ENCODE peak calls at places on chromosomes 1 and 21, in nine cellular contexts. One of them, this sample, is unnamed.

GRCh38 chr1:218785928-218786327 is 387.8 kb upstream of the LYPLAL1 start:
- DNase-seq in NCI-H1417: no peak
- DNase-seq in lower leg skin: peak; percentile 27
- DNase-seq in NCI-H1105 treated with DMSO at 0.1 percent for 48 hours: no peak
- DNase-seq in T-helper 22 cell: no peak
- DNase-seq in substantia nigra: no peak
- DNase-seq in NCI-H69: no peak
- DNase-seq in mesothelial cell of epicardium: no peak
- DNase-seq in astrocyte: peak; percentile 69
- DNase-seq in this sample: no peak

GRCh38 chr1:94983343-94983742 is 56.4 kb upstream of the CNN3 start:
- DNase-seq in NCI-H1417: no peak
- DNase-seq in lower leg skin: no peak
- DNase-seq in NCI-H1105 treated with DMSO at 0.1 percent for 48 hours: no peak
- DNase-seq in T-helper 22 cell: no peak
- DNase-seq in substantia nigra: no peak
- DNase-seq in NCI-H69: no peak
- DNase-seq in mesothelial cell of epicardium: no peak
- DNase-seq in astrocyte: peak; percentile 84
- DNase-seq in this sample: no peak

GRCh38 chr1:239044829-239045228 is 341.5 kb upstream of the CHRM3 start:
- DNase-seq in NCI-H1417: no peak
- DNase-seq in lower leg skin: no peak
- DNase-seq in NCI-H1105 treated with DMSO at 0.1 percent for 48 hours: no peak
- DNase-seq in T-helper 22 cell: no peak
- DNase-seq in substantia nigra: no peak
- DNase-seq in NCI-H69: no peak
- DNase-seq in mesothelial cell of epicardium: no peak
- DNase-seq in astrocyte: no peak
- DNase-seq in this sample: no peak

GRCh38 chr1:91683598-91683951 is 182.9 kb downstream of the CDC7 start:
- DNase-seq in NCI-H1417: no peak
- DNase-seq in lower leg skin: no peak
- DNase-seq in NCI-H1105 treated with DMSO at 0.1 percent for 48 hours: no peak
- DNase-seq in T-helper 22 cell: no peak
- DNase-seq in substantia nigra: no peak
- DNase-seq in NCI-H69: no peak
- DNase-seq in mesothelial cell of epicardium: no peak
- DNase-seq in astrocyte: no peak
- DNase-seq in this sample: no peak

GRCh38 chr21:46295177-46295711 is 9.1 kb downstream of the YBEY start:
- DNase-seq in NCI-H1417: no peak
- DNase-seq in lower leg skin: no peak
- DNase-seq in NCI-H1105 treated with DMSO at 0.1 percent for 48 hours: peak; percentile 10
- DNase-seq in T-helper 22 cell: no peak
- DNase-seq in substantia nigra: no peak
- DNase-seq in NCI-H69: peak; percentile 69
- DNase-seq in mesothelial cell of epicardium: no peak
- DNase-seq in astrocyte: peak; percentile 78
- DNase-seq in this sample: no peak

GRCh38 chr1:91099746-91100621 is 78.1 kb upstream of the ZNF644 start:
- DNase-seq in NCI-H1417: no peak
- DNase-seq in lower leg skin: no peak
- DNase-seq in NCI-H1105 treated with DMSO at 0.1 percent for 48 hours: no peak
- DNase-seq in T-helper 22 cell: no peak
- DNase-seq in substantia nigra: no peak
- DNase-seq in NCI-H69: no peak
- DNase-seq in mesothelial cell of epicardium: no peak
- DNase-seq in astrocyte: peak; percentile 35
- DNase-seq in this sample: no peak

GRCh38 chr1:229341811-229342304 is 989 bp downstream of the CCSAP start:
- DNase-seq in NCI-H1417: peak; percentile 81
- DNase-seq in lower leg skin: no peak
- DNase-seq in NCI-H1105 treated with DMSO at 0.1 percent for 48 hours: peak; percentile 42
- DNase-seq in T-helper 22 cell: no peak
- DNase-seq in substantia nigra: no peak
- DNase-seq in NCI-H69: peak; percentile 86
- DNase-seq in mesothelial cell of epicardium: no peak
- DNase-seq in astrocyte: no peak
- DNase-seq in this sample: no peak

GRCh38 chr1:1324524-1325287 is at the start of the genes CPTP and INTS11:
- DNase-seq in NCI-H1417: peak; percentile 93
- DNase-seq in lower leg skin: peak; percentile 86
- DNase-seq in NCI-H1105 treated with DMSO at 0.1 percent for 48 hours: peak; percentile 89
- DNase-seq in T-helper 22 cell: peak; percentile 92
- DNase-seq in substantia nigra: peak; percentile 92
- DNase-seq in NCI-H69: peak; percentile 89
- DNase-seq in mesothelial cell of epicardium: peak; percentile 96
- DNase-seq in astrocyte: peak; percentile 48
- DNase-seq in this sample: peak; percentile 97

GRCh38 chr21:43271452-43272020 is 102.7 kb downstream of the CRYAA start:
- DNase-seq in NCI-H1417: no peak
- DNase-seq in lower leg skin: no peak
- DNase-seq in NCI-H1105 treated with DMSO at 0.1 percent for 48 hours: no peak
- DNase-seq in T-helper 22 cell: no peak
- DNase-seq in substantia nigra: no peak
- DNase-seq in NCI-H69: no peak
- DNase-seq in mesothelial cell of epicardium: no peak
- DNase-seq in astrocyte: no peak
- DNase-seq in this sample: no peak

GRCh38 chr1:40039245-40039756 is 1.2 kb upstream of the CAP1 start:
- DNase-seq in NCI-H1417: no peak
- DNase-seq in lower leg skin: no peak
- DNase-seq in NCI-H1105 treated with DMSO at 0.1 percent for 48 hours: peak; percentile 80
- DNase-seq in T-helper 22 cell: no peak
- DNase-seq in substantia nigra: no peak
- DNase-seq in NCI-H69: peak; percentile 64
- DNase-seq in mesothelial cell of epicardium: no peak
- DNase-seq in astrocyte: no peak
- DNase-seq in this sample: no peak

GRCh38 chr1:923991-924618 is 382 bp downstream of the SAMD11 start:
- DNase-seq in NCI-H1417: no peak
- DNase-seq in lower leg skin: no peak
- DNase-seq in NCI-H1105 treated with DMSO at 0.1 percent for 48 hours: no peak
- DNase-seq in T-helper 22 cell: no peak
- DNase-seq in substantia nigra: no peak
- DNase-seq in NCI-H69: no peak
- DNase-seq in mesothelial cell of epicardium: no peak
- DNase-seq in astrocyte: no peak
- DNase-seq in this sample: no peak

GRCh38 chr1:35642472-35642955 is 1.2 kb upstream of the PSMB2 start:
- DNase-seq in NCI-H1417: no peak
- DNase-seq in lower leg skin: no peak
- DNase-seq in NCI-H1105 treated with DMSO at 0.1 percent for 48 hours: no peak
- DNase-seq in T-helper 22 cell: no peak
- DNase-seq in substantia nigra: no peak
- DNase-seq in NCI-H69: peak; percentile 32
- DNase-seq in mesothelial cell of epicardium: no peak
- DNase-seq in astrocyte: no peak
- DNase-seq in this sample: no peak

GRCh38 chr1:150567341-150567716 is 12.1 kb downstream of the MCL1 start:
- DNase-seq in NCI-H1417: no peak
- DNase-seq in lower leg skin: peak; percentile 28
- DNase-seq in NCI-H1105 treated with DMSO at 0.1 percent for 48 hours: no peak
- DNase-seq in T-helper 22 cell: no peak
- DNase-seq in substantia nigra: no peak
- DNase-seq in NCI-H69: no peak
- DNase-seq in mesothelial cell of epicardium: no peak
- DNase-seq in astrocyte: no peak
- DNase-seq in this sample: no peak

GRCh38 chr1:150537732-150538684 is 11.2 kb upstream of the ADAMTSL4 start:
- DNase-seq in NCI-H1417: no peak
- DNase-seq in lower leg skin: no peak
- DNase-seq in NCI-H1105 treated with DMSO at 0.1 percent for 48 hours: no peak
- DNase-seq in T-helper 22 cell: no peak
- DNase-seq in substantia nigra: no peak
- DNase-seq in NCI-H69: no peak
- DNase-seq in mesothelial cell of epicardium: no peak
- DNase-seq in astrocyte: peak; percentile 83
- DNase-seq in this sample: no peak

GRCh38 chr1:43277116-43277876 is 7.5 kb downstream of the TMEM125 start:
- DNase-seq in NCI-H1417: no peak
- DNase-seq in lower leg skin: no peak
- DNase-seq in NCI-H1105 treated with DMSO at 0.1 percent for 48 hours: no peak
- DNase-seq in T-helper 22 cell: no peak
- DNase-seq in substantia nigra: no peak
- DNase-seq in NCI-H69: no peak
- DNase-seq in mesothelial cell of epicardium: no peak
- DNase-seq in astrocyte: no peak
- DNase-seq in this sample: no peak